ENCODE peak calls at places on chromosomes 7 and 10, in nine cellular contexts. C is DMS53; Z is neural crest cell; X is non-pigmented ciliary epithelial cell; A is fibroblast of villous mesenchyme; H is HT1080; P is stimulated activated CD8-positive, alpha-beta memory T cell treated with anti-CD3 and anti-CD28 coated beads, Interleukin-15, amount 100 ng/mL, for 48 hours; B is ELR; L is stimulated activated CD4-positive, alpha-beta T cell treated with anti-CD3 and anti-CD28 coated beads, Interleukin-15, amount 100 ng/mL, for 1 hour. E is an unnamed sample.

GRCh38 chr7:152925412-152926147 is 166.0 kb downstream of the ACTR3B start:
- DNase-seq in C (no peak), Z (peak), X (no peak), A (no peak), H (no peak), P (no peak), B (no peak), L (no peak), E (peak)

GRCh38 chr10:49164587-49165188 is 23.5 kb downstream of the TMEM273 start:
- DNase-seq in C (peak), Z (peak), X (no peak), A (peak), H (peak), P (peak), B (peak), L (no peak), E (peak)

GRCh38 chr7:30313348-30313747 is 29.0 kb downstream of the ZNRF2 start:
- DNase-seq in C (no peak), Z (no peak), X (no peak), A (peak), H (no peak), P (no peak), B (no peak), L (no peak), E (no peak)

GRCh38 chr10:32059472-32059871 is 3.2 kb upstream of the KIF5B start:
- DNase-seq in C (no peak), Z (no peak), X (no peak), A (no peak), H (no peak), P (no peak), B (no peak), L (no peak), E (no peak)

GRCh38 chr7:5419523-5420107 is 4.0 kb downstream of the TNRC18 start:
- DNase-seq in C (no peak), Z (peak), X (no peak), A (no peak), H (no peak), P (no peak), B (peak), L (no peak), E (peak)

GRCh38 chr7:79244482-79244881 is 209.0 kb downstream of the MAGI2 start:
- DNase-seq in C (no peak), Z (no peak), X (no peak), A (no peak), H (no peak), P (no peak), B (no peak), L (no peak), E (no peak)

GRCh38 chr10:90583416-90583815 is 274.4 kb downstream of the HTR7 start:
- DNase-seq in C (no peak), Z (no peak), X (no peak), A (no peak), H (no peak), P (no peak), B (no peak), L (no peak), E (no peak)

GRCh38 chr10:10642741-10643280 is 374.9 kb upstream of the CELF2 start:
- DNase-seq in C (no peak), Z (no peak), X (no peak), A (peak), H (no peak), P (no peak), B (no peak), L (no peak), E (no peak)

GRCh38 chr7:25216837-25217236 is 11.4 kb downstream of the NPVF start:
- DNase-seq in C (peak), Z (no peak), X (peak), A (peak), H (peak), P (no peak), B (peak), L (no peak), E (peak)

GRCh38 chr7:149828357-149829309 is 9.5 kb upstream of the ZNF862 start:
- DNase-seq in C (no peak), Z (no peak), X (no peak), A (no peak), H (no peak), P (no peak), B (no peak), L (no peak), E (no peak)

GRCh38 chr7:69359003-69359555 is 239.2 kb upstream of the AUTS2 start:
- DNase-seq in C (no peak), Z (no peak), X (no peak), A (no peak), H (no peak), P (no peak), B (no peak), L (no peak), E (no peak)

GRCh38 chr10:1603181-1603580 is 134.1 kb downstream of the ADARB2 start:
- DNase-seq in C (no peak), Z (no peak), X (no peak), A (no peak), H (no peak), P (no peak), B (no peak), L (no peak), E (no peak)

E was measured in retina.